ENCODE peak calls at places on chromosomes 6 and 20, in nine cellular contexts. B, V, W, H, S, Q, E, O and R are unnamed samples.

GRCh38 chr6:90368601-90369000 is 72.0 kb upstream of the BACH2 start:
- DNase-seq in B (no peak), V (peak), W (no peak), H (peak), S (no peak), Q (no peak), E (no peak), O (no peak), R (no peak)

GRCh38 chr6:37860226-37860839 is 40.8 kb downstream of the ZFAND3 start:
- DNase-seq in B (peak), V (peak), W (no peak), H (peak), S (no peak), Q (no peak), E (no peak), O (no peak), R (no peak)

GRCh38 chr20:43985121-43985520 is 70.5 kb downstream of the TOX2 start:
- DNase-seq in B (no peak), V (no peak), W (no peak), H (no peak), S (no peak), Q (no peak), E (no peak), O (no peak), R (no peak)

GRCh38 chr6:170448745-170449144 is 104.4 kb downstream of the PSMB1 start:
- DNase-seq in B (no peak), V (no peak), W (no peak), H (no peak), S (no peak), Q (no peak), E (no peak), O (no peak), R (no peak)

GRCh38 chr20:17498181-17498580 is 33.0 kb downstream of the BFSP1 start:
- DNase-seq in B (no peak), V (peak), W (no peak), H (peak), S (no peak), Q (no peak), E (no peak), O (no peak), R (no peak)

GRCh38 chr6:149332602-149333311 is 15.2 kb downstream of the TAB2 start:
- DNase-seq in B (no peak), V (peak), W (no peak), H (no peak), S (no peak), Q (no peak), E (no peak), O (no peak), R (no peak)

GRCh38 chr6:11585426-11586016 is 48.0 kb downstream of the TMEM170B start:
- DNase-seq in B (peak), V (peak), W (no peak), H (peak), S (no peak), Q (no peak), E (no peak), O (no peak), R (no peak)

GRCh38 chr20:21067255-21067654 is 38.9 kb downstream of the LINC00237 start:
- DNase-seq in B (no peak), V (no peak), W (no peak), H (no peak), S (no peak), Q (no peak), E (no peak), O (no peak), R (no peak)

GRCh38 chr6:27374824-27375612 is 13.5 kb upstream of the ZNF391 start:
- DNase-seq in B (peak), V (peak), W (peak), H (peak), S (peak), Q (peak), E (peak), O (peak), R (peak)

GRCh38 chr6:44642870-44643522 is 255.5 kb downstream of the CDC5L start:
- DNase-seq in B (no peak), V (peak), W (no peak), H (peak), S (no peak), Q (no peak), E (no peak), O (no peak), R (no peak)

GRCh38 chr6:33742092-33742491 is 4.6 kb downstream of the IP6K3 start:
- DNase-seq in B (no peak), V (peak), W (no peak), H (no peak), S (no peak), Q (no peak), E (no peak), O (no peak), R (no peak)

GRCh38 chr20:63073051-63073737 is 66.4 kb upstream of the BHLHE23 start:
- DNase-seq in B (no peak), V (no peak), W (no peak), H (no peak), S (no peak), Q (no peak), E (no peak), O (no peak), R (no peak)

GRCh38 chr6:71588490-71588889 is 297.9 kb upstream of the RIMS1 start:
- DNase-seq in B (no peak), V (no peak), W (no peak), H (no peak), S (no peak), Q (no peak), E (no peak), O (no peak), R (no peak)

GRCh38 chr20:2932497-2932896 is 59.2 kb downstream of the PTPRA start:
- DNase-seq in B (no peak), V (no peak), W (no peak), H (no peak), S (no peak), Q (no peak), E (no peak), O (no peak), R (no peak)

GRCh38 chr20:50913976-50914375 is 17.3 kb downstream of the ADNP start:
- DNase-seq in B (peak), V (peak), W (no peak), H (peak), S (no peak), Q (no peak), E (no peak), O (no peak), R (no peak)

GRCh38 chr6:154502564-154502963 is 7.9 kb downstream of the CNKSR3 start:
- DNase-seq in B (no peak), V (no peak), W (no peak), H (no peak), S (no peak), Q (no peak), E (no peak), O (no peak), R (no peak)

GRCh38 chr6:51788121-51788520 is 299.3 kb downstream of the PKHD1 start:
- DNase-seq in B (no peak), V (no peak), W (no peak), H (no peak), S (no peak), Q (no peak), E (no peak), O (no peak), R (no peak)

GRCh38 chr20:35598899-35599775 is 16.5 kb upstream of the SPAG4 start:
- DNase-seq in B (no peak), V (no peak), W (no peak), H (no peak), S (peak), Q (no peak), E (no peak), O (no peak), R (no peak)

GRCh38 chr6:147507162-147508072 is 1.1 kb upstream of the SAMD5 start:
- DNase-seq in B (peak), V (peak), W (peak), H (no peak), S (no peak), Q (no peak), E (no peak), O (no peak), R (no peak)

GRCh38 chr6:115214283-115214682 is 846.4 kb downstream of the FRK start:
- DNase-seq in B (no peak), V (no peak), W (no peak), H (no peak), S (no peak), Q (no peak), E (no peak), O (no peak), R (no peak)

GRCh38 chr6:109237082-109237985 is 142.0 kb downstream of the CEP57L1 start:
- DNase-seq in B (no peak), V (peak), W (no peak), H (no peak), S (no peak), Q (no peak), E (no peak), O (no peak), R (no peak)

GRCh38 chr6:75282706-75283105 is 1.9 kb downstream of the TMEM30A start:
- DNase-seq in B (no peak), V (peak), W (no peak), H (no peak), S (no peak), Q (no peak), E (no peak), O (no peak), R (no peak)

GRCh38 chr6:150395388-150396009 is 26.7 kb downstream of the IYD start:
- DNase-seq in B (peak), V (peak), W (no peak), H (peak), S (no peak), Q (peak), E (no peak), O (no peak), R (peak)

GRCh38 chr6:3742426-3743344 is 8.8 kb downstream of the PXDC1 start:
- DNase-seq in B (peak), V (peak), W (peak), H (peak), S (peak), Q (peak), E (peak), O (peak), R (peak)

GRCh38 chr6:10310826-10311225 is 104.0 kb downstream of the TFAP2A start:
- DNase-seq in B (peak), V (no peak), W (no peak), H (no peak), S (no peak), Q (no peak), E (no peak), O (no peak), R (no peak)

GRCh38 chr6:124994648-124995047 is 32.4 kb downstream of the RNF217 start:
- DNase-seq in B (no peak), V (no peak), W (no peak), H (no peak), S (no peak), Q (no peak), E (no peak), O (no peak), R (no peak)

GRCh38 chr6:1578293-1578745 is 31.4 kb upstream of the FOXC1 start:
- DNase-seq in B (no peak), V (no peak), W (no peak), H (no peak), S (no peak), Q (no peak), E (no peak), O (no peak), R (no peak)

GRCh38 chr20:62709537-62709905 is 885 bp downstream of the NTSR1 start:
- DNase-seq in B (no peak), V (no peak), W (no peak), H (no peak), S (no peak), Q (no peak), E (no peak), O (no peak), R (no peak)

GRCh38 chr6:50902260-50902659 is 83.6 kb downstream of the TFAP2B start:
- DNase-seq in B (no peak), V (no peak), W (no peak), H (no peak), S (no peak), Q (no peak), E (no peak), O (no peak), R (no peak)

GRCh38 chr20:52103469-52103910 is 88.1 kb downstream of the ZFP64 start:
- DNase-seq in B (peak), V (peak), W (no peak), H (peak), S (no peak), Q (no peak), E (no peak), O (no peak), R (no peak)

GRCh38 chr6:38215225-38215624 is 395.7 kb downstream of the ZFAND3 start:
- DNase-seq in B (no peak), V (peak), W (no peak), H (no peak), S (no peak), Q (no peak), E (no peak), O (no peak), R (no peak)

GRCh38 chr6:74651948-74652347 is 553.9 kb downstream of the COL12A1 start:
- DNase-seq in B (no peak), V (peak), W (no peak), H (peak), S (no peak), Q (no peak), E (no peak), O (no peak), R (no peak)

DNA sequence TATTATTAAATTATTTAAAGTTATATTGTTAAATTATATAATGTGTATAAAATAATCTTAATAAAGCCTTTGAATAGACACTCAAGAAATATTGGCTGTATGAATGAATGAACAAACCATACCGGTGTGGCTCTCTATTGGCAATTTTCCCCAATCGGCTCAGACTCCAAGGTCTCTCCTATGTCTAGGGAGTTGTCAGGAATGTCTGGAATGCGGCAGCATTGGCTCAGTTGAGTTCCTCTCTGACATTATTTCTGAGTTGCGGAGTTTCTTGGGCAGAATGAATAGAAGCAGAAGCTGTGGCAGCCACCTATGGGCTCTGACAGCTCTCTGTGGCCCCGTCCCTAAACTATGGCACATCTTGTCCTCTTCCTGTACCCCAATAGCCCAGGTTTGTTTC is 111.0 kb downstream of the SOBP start:
- DNase-seq in B (peak), V (peak), W (no peak), H (peak), S (peak), Q (no peak), E (peak), O (no peak), R (no peak)
- H3K27ac ChIP-seq in B (no peak), V (no peak), W (peak), H (no peak), S (no peak), Q (no peak), E (peak), O (no peak), R (no peak)

GRCh38 chr20:58448958-58449357 is 59.9 kb downstream of the VAPB start:
- DNase-seq in B (no peak), V (no peak), W (no peak), H (no peak), S (no peak), Q (no peak), E (no peak), O (no peak), R (no peak)

GRCh38 chr20:58452667-58453255 is 62.4 kb downstream of the APCDD1L start:
- DNase-seq in B (no peak), V (no peak), W (no peak), H (no peak), S (no peak), Q (no peak), E (no peak), O (no peak), R (no peak)

GRCh38 chr20:58449703-58450138 is 60.7 kb downstream of the VAPB start:
- DNase-seq in B (no peak), V (no peak), W (no peak), H (no peak), S (no peak), Q (peak), E (no peak), O (no peak), R (no peak)

GRCh38 chr20:58447733-58448391 is 58.8 kb downstream of the VAPB start:
- DNase-seq in B (peak), V (peak), W (no peak), H (peak), S (peak), Q (no peak), E (no peak), O (peak), R (peak)

DNA sequence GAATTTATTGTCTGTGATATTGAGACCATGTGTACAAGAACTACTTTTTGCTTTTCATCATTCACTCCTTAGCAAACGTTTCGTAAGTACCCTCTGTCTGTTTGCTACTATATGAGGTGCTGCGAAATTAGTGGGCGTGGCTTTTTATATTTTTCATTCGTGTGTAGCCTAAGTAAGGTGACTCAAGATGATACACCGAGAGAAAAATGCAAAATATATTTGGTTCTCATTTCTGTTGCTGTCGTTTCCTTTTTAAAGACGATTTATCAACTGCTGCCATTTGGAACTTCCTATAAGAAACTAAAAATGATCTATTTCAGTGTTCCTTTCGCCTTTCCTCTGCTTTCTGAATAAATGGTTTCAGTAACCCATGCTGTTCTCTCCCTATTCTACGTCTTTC is 61.2 kb downstream of the VAPB start:
- DNase-seq in B (no peak), V (peak), W (no peak), H (peak), S (no peak), Q (no peak), E (no peak), O (no peak), R (no peak)
- H3K27ac ChIP-seq in B (no peak), V (no peak), W (no peak), H (no peak), S (no peak), Q (no peak), E (no peak), O (no peak), R (no peak)

GRCh38 chr6:123804771-123805540 is 1.3 kb downstream of the NKAIN2 start:
- DNase-seq in B (no peak), V (no peak), W (no peak), H (no peak), S (no peak), Q (no peak), E (no peak), O (no peak), R (no peak)
- H3K27ac ChIP-seq in B (no peak), V (no peak), W (no peak), H (no peak), S (no peak), Q (peak), E (peak), O (no peak), R (peak)

DNA sequence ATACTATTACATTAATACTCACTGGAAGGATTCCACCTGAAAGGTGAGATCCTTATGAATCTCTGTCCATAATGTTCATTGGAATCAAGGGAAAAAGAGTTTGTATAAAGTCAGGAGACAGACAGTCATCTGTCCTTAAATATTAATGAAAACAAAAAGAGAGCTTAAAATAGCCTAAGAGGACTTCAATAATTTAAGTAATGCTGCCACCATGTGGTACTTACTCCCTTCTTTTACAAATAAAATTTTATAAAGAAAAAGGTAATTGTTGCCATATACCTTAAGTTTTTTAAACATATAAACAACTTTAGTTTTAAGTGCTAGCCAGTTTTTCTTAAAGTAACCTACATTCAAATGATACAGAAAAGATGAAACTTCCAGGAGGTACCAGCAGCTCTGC is 5.1 kb downstream of the BLOC1S5 start:
- DNase-seq in B (no peak), V (peak), W (no peak), H (peak), S (no peak), Q (no peak), E (no peak), O (no peak), R (no peak)
- H3K27ac ChIP-seq in B (no peak), V (no peak), W (no peak), H (no peak), S (no peak), Q (no peak), E (no peak), O (no peak), R (no peak)